ENCODE peak calls at places on chromosomes 2 and 18, in seven cellular contexts. X is coronary artery; F is stimulated activated CD4-positive, alpha-beta T cell treated with anti-CD3 and anti-CD28 coated beads, Interleukin-2, amount 100 ng/mL, for 48 hours; O is omental fat pad; H is adrenal gland; D is foreskin keratinocyte; W is mammary epithelial cell. K is an unnamed sample.

GRCh38 chr2:33197198-33197938 is 250.6 kb downstream of the LTBP1 start:
- DNase-seq in X (no peak), F (no peak), O (no peak), H (no peak), D (no peak), W (no peak), K (no peak)

GRCh38 chr2:182618672-182619079 is 97.4 kb upstream of the DNAJC10 start:
- DNase-seq in X (no peak), F (no peak), O (no peak), H (no peak), D (no peak), W (no peak), K (no peak)

GRCh38 chr18:28581503-28582169 is 404.7 kb upstream of the CDH2 start:
- DNase-seq in X (no peak), F (no peak), O (no peak), H (no peak), D (no peak), W (no peak), K (no peak)

GRCh38 chr2:217887841-217888665 is 114.7 kb downstream of the TNS1 start:
- DNase-seq in X (no peak), F (no peak), O (no peak), H (peak), D (no peak), W (no peak), K (no peak)

GRCh38 chr2:23291274-23291673 is 93.7 kb upstream of the KLHL29 start:
- DNase-seq in X (no peak), F (no peak), O (no peak), H (no peak), D (no peak), W (no peak), K (no peak)

GRCh38 chr2:241030333-241030680 is 31.9 kb downstream of the SNED1 start:
- DNase-seq in X (no peak), F (no peak), O (no peak), H (no peak), D (no peak), W (no peak), K (no peak)

GRCh38 chr2:155310589-155310988 is 612.1 kb downstream of the KCNJ3 start:
- DNase-seq in X (no peak), F (no peak), O (no peak), H (no peak), D (peak), W (peak), K (no peak)

GRCh38 chr2:81876628-81877027 is 1572.1 kb upstream of the LRRTM1 start:
- DNase-seq in X (no peak), F (no peak), O (no peak), H (no peak), D (no peak), W (no peak), K (no peak)

GRCh38 chr2:147546109-147546508 is 298.7 kb upstream of the ACVR2A start:
- DNase-seq in X (no peak), F (no peak), O (no peak), H (no peak), D (no peak), W (no peak), K (no peak)

GRCh38 chr18:79317718-79318117 is 78.0 kb upstream of the NFATC1 start:
- DNase-seq in X (no peak), F (no peak), O (no peak), H (no peak), D (no peak), W (no peak), K (no peak)

GRCh38 chr2:227706859-227707258 is 11.0 kb downstream of the SLC19A3 start:
- DNase-seq in X (no peak), F (no peak), O (no peak), H (no peak), D (no peak), W (no peak), K (no peak)

GRCh38 chr2:54559593-54560145 is 103.5 kb downstream of the SPTBN1 start:
- DNase-seq in X (no peak), F (no peak), O (no peak), H (peak), D (peak), W (peak), K (no peak)

GRCh38 chr2:220335591-220335915 is 708.1 kb downstream of the SLC4A3 start:
- DNase-seq in X (no peak), F (no peak), O (no peak), H (no peak), D (no peak), W (no peak), K (no peak)

GRCh38 chr2:23320058-23320457 is 64.9 kb upstream of the KLHL29 start:
- DNase-seq in X (no peak), F (no peak), O (no peak), H (no peak), D (no peak), W (no peak), K (no peak)

GRCh38 chr2:191304939-191305875 is 60.0 kb downstream of the MYO1B start:
- DNase-seq in X (peak), F (no peak), O (no peak), H (peak), D (peak), W (peak), K (no peak)

GRCh38 chr2:161418715-161419337 is 2.7 kb downstream of the TBR1 start:
- DNase-seq in X (no peak), F (no peak), O (no peak), H (no peak), D (no peak), W (no peak), K (no peak)

GRCh38 chr2:38797276-38797675 is 19.3 kb downstream of the GEMIN6 start:
- DNase-seq in X (no peak), F (no peak), O (no peak), H (no peak), D (no peak), W (no peak), K (no peak)

K was measured in stimulated activated naive B cell treated with anti-CD40 and anti-IgM and Interleukin-4, amounts not matched to agents 10 μg/mL and 1 μg/mL and 100 μg/mL, for 72 hours.